ENCODE peak calls at places on chromosomes 4 and X, in five cellular contexts. H is body of pancreas, U is germinal center, D is HCT116, M is COLO829. Q is an unnamed sample.

GRCh38 chrX:11540532-11541377 is 125.0 kb downstream of the ARHGAP6 start:
- DNase-seq in U (no peak), D (no peak), M (no peak), H (no peak), Q (no peak)

GRCh38 chrX:15617111-15617510 is 16.4 kb upstream of the ACE2 start:
- DNase-seq in M (no peak), H (no peak), D (no peak), U (no peak), Q (no peak)

GRCh38 chr4:181949704-181950312 is 293.4 kb upstream of the TENM3 start:
- DNase-seq in U (no peak), D (no peak), M (no peak), H (no peak), Q (no peak)

GRCh38 chrX:102835504-102836146 is 101.4 kb upstream of the RAB40AL start:
- DNase-seq in M (no peak), H (peak; percentile 13), U (no peak), D (no peak), Q (no peak)

GRCh38 chrX:65744965-65745364 is 77.5 kb downstream of the MSN start:
- DNase-seq in U (no peak), M (no peak), H (no peak), D (no peak), Q (no peak)

GRCh38 chrX:74286950-74287349 is 17.0 kb upstream of the ZCCHC13 start:
- DNase-seq in U (no peak), D (no peak), M (peak; percentile 9), H (no peak), Q (no peak)

GRCh38 chr4:175671491-175671934 is 140.6 kb downstream of the GPM6A start:
- DNase-seq in U (no peak), M (no peak), H (no peak), D (no peak), Q (no peak)

GRCh38 chrX:119272882-119273806 is 37.1 kb downstream of the PGRMC1 start:
- DNase-seq in H (peak; percentile 15), M (no peak), D (no peak), U (peak; percentile 75), Q (peak; percentile 46)

GRCh38 chr4:29653221-29653620 is 1066.9 kb upstream of the PCDH7 start:
- DNase-seq in M (no peak), U (no peak), D (no peak), H (no peak), Q (no peak)

GRCh38 chr4:106773106-106773905 is 262.8 kb downstream of the DKK2 start:
- DNase-seq in U (no peak), D (no peak), M (no peak), H (no peak), Q (no peak)

GRCh38 chr4:2266181-2266580 is 4.3 kb upstream of the MXD4 start:
- DNase-seq in M (no peak), D (no peak), H (no peak), U (no peak), Q (no peak)

GRCh38 chr4:79178770-79179169 is 147.1 kb downstream of the NAA11 start:
- DNase-seq in H (no peak), U (no peak), M (no peak), D (no peak), Q (peak; percentile 8)

GRCh38 chr4:48913346-48913745 is 6.8 kb upstream of the OCIAD2 start:
- DNase-seq in U (no peak), D (no peak), M (peak; percentile 24), H (no peak), Q (no peak)

Q was measured in transverse colon.